ENCODE peak calls at places on chromosomes 16 and 17, in four cellular contexts. One of them, this sample, is unnamed.

GRCh38 chr16:79612207-79612606 is 11.7 kb upstream of the MAF start:
- DNase-seq in body of pancreas: no peak
- DNase-seq in tibial artery: no peak
- DNase-seq in heart right ventricle: no peak
- DNase-seq in this sample: peak; percentile 41

GRCh38 chr17:81254955-81255717 is 16.0 kb downstream of the NDUFAF8 start:
- DNase-seq in body of pancreas: peak; percentile 92
- DNase-seq in tibial artery: peak; percentile 89
- DNase-seq in heart right ventricle: peak; percentile 84
- DNase-seq in this sample: peak; percentile 77

GRCh38 chr16:86391486-86391885 is 118.8 kb upstream of the FOXF1 start:
- DNase-seq in body of pancreas: no peak
- DNase-seq in tibial artery: no peak
- DNase-seq in heart right ventricle: no peak
- DNase-seq in this sample: peak; percentile 53

GRCh38 chr17:6303664-6304063 is 131.3 kb downstream of the AIPL1 start:
- DNase-seq in body of pancreas: no peak
- DNase-seq in tibial artery: no peak
- DNase-seq in heart right ventricle: peak; percentile 25
- DNase-seq in this sample: peak; percentile 1

GRCh38 chr17:17075037-17075755 is 32.9 kb downstream of the MPRIP start:
- DNase-seq in body of pancreas: peak; percentile 42
- DNase-seq in tibial artery: peak; percentile 70
- DNase-seq in heart right ventricle: peak; percentile 72
- DNase-seq in this sample: peak; percentile 63

GRCh38 chr17:78383725-78384471 is 5.4 kb downstream of the PGS1 start:
- DNase-seq in body of pancreas: peak; percentile 60
- DNase-seq in tibial artery: peak; percentile 90
- DNase-seq in heart right ventricle: peak; percentile 75
- DNase-seq in this sample: peak; percentile 100

GRCh38 chr17:43449470-43450202 is 34.1 kb upstream of the DHX8 start:
- DNase-seq in body of pancreas: peak; percentile 60
- DNase-seq in tibial artery: no peak
- DNase-seq in heart right ventricle: no peak
- DNase-seq in this sample: no peak

GRCh38 chr16:63787014-63787413 is 1334.8 kb downstream of the CDH11 start:
- DNase-seq in body of pancreas: no peak
- DNase-seq in tibial artery: no peak
- DNase-seq in heart right ventricle: no peak
- DNase-seq in this sample: peak; percentile 1

GRCh38 chr17:58531661-58532554 is 17.5 kb upstream of the MTMR4 start:
- DNase-seq in body of pancreas: peak; percentile 61
- DNase-seq in tibial artery: peak; percentile 80
- DNase-seq in heart right ventricle: peak; percentile 53
- DNase-seq in this sample: peak; percentile 48

GRCh38 chr16:67146523-67147357 is 4.1 kb downstream of the B3GNT9 start:
- DNase-seq in body of pancreas: no peak
- DNase-seq in tibial artery: no peak
- DNase-seq in heart right ventricle: no peak
- DNase-seq in this sample: no peak

GRCh38 chr17:79444226-79444625 is 166.6 kb downstream of the RBFOX3 start:
- DNase-seq in body of pancreas: no peak
- DNase-seq in tibial artery: no peak
- DNase-seq in heart right ventricle: no peak
- DNase-seq in this sample: no peak

GRCh38 chr16:21104124-21104860 is 46.4 kb downstream of the DNAH3 start:
- DNase-seq in body of pancreas: no peak
- DNase-seq in tibial artery: no peak
- DNase-seq in heart right ventricle: peak; percentile 13
- DNase-seq in this sample: no peak

GRCh38 chr17:68753985-68754769 is 153.0 kb upstream of the FAM20A start:
- DNase-seq in body of pancreas: no peak
- DNase-seq in tibial artery: no peak
- DNase-seq in heart right ventricle: no peak
- DNase-seq in this sample: no peak

GRCh38 chr16:3013998-3014690 is 1.4 kb downstream of the CLDN9 start:
- DNase-seq in body of pancreas: no peak
- DNase-seq in tibial artery: no peak
- DNase-seq in heart right ventricle: no peak
- DNase-seq in this sample: no peak

GRCh38 chr17:13204607-13205237 is 186.9 kb upstream of the ELAC2 start:
- DNase-seq in body of pancreas: no peak
- DNase-seq in tibial artery: no peak
- DNase-seq in heart right ventricle: no peak
- DNase-seq in this sample: no peak

GRCh38 chr16:59601452-59601851 is 867.3 kb upstream of the GOT2 start:
- DNase-seq in body of pancreas: no peak
- DNase-seq in tibial artery: no peak
- DNase-seq in heart right ventricle: no peak
- DNase-seq in this sample: no peak

GRCh38 chr17:45782889-45783592 is 1.1 kb upstream of the CRHR1 start:
- DNase-seq in body of pancreas: no peak
- DNase-seq in tibial artery: no peak
- DNase-seq in heart right ventricle: no peak
- DNase-seq in this sample: no peak
- H3K4me3 ChIP-seq in body of pancreas: no peak overlapping the region
- H3K4me3 ChIP-seq in tibial artery: no peak overlapping the region
- H3K4me3 ChIP-seq in heart right ventricle: peak overlapping the region; percentile 53
- H3K4me3 ChIP-seq in this sample: no peak overlapping the region

DNA sequence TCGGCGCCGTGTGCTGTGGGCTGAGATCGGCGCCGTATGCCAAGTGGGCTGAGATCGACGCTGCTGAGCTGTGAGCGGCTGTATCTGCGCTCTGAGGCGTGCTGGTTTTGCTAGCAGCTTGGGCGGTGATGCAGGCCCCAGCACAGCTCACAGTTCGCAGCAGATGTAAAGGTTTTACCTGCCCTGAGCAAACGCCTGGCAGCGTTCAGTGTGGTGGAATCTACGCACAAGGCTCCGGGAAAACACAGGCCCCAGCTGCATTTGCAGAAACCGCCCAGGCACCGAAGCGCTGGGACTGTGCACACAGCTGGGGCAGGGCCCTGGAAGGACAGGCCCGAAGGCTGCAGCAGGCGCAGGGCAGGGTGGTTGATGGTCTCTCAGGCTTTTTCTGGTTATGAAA is 8.0 kb upstream of the ZNF469 start:
- DNase-seq in body of pancreas: no peak
- DNase-seq in tibial artery: peak; percentile 41
- DNase-seq in heart right ventricle: no peak
- DNase-seq in this sample: no peak
- TF ChIP-seq CTCF in body of pancreas: no peak
- TF ChIP-seq CTCF in tibial artery: no peak
- TF ChIP-seq CTCF in heart right ventricle: no peak
- TF ChIP-seq CTCF in this sample: no peak

GRCh38 chr16:70160388-70160787 is 13.2 kb upstream of the CLEC18C start:
- DNase-seq in body of pancreas: no peak
- DNase-seq in tibial artery: no peak
- DNase-seq in heart right ventricle: peak; percentile 2
- DNase-seq in this sample: no peak
- H3K4me3 ChIP-seq in body of pancreas: no peak overlapping the region
- H3K4me3 ChIP-seq in tibial artery: no peak overlapping the region
- H3K4me3 ChIP-seq in heart right ventricle: no peak overlapping the region
- H3K4me3 ChIP-seq in this sample: no peak overlapping the region

DNA sequence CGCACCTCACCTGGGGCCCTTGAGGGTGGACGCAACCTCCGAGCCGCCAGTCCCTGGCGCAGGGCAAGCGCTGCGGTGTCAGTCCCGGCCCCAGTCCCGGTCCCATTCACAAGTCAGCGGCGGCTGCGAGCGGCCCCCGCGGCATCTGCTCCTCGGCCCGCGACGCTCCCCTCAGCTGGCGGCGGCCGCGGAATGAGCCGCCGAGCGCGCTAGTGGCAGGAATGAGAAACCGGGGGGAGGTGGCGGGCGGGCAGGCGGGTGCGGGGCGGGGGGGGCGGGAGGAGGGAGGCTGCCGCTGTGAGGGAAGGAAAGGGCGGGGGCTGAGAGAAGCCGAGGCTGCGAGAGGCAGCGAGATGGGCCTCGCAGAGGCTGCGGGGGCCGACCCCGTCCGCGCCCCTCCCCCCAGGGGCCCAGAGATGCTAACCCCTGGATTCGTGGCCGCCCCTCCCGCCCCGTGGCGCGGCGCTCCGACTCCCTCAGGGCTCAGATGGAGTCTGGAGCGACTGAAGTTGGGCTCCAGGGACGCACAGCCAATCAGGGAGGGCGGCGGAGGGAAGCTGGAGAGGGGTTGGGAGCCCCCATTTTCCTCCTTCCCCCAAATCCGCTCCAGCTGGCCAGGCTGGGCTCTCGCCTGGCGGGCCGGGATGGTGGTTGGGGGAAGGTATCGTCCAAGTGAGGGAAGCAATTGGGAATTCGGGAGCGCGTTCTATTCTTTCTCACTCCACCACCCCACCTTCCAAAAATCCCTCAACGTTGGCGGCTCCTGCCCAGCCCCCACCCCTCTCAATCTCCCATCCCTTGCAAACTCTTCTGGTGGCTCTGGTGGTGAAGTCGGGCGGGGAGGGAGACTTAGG is at the start of gene CDH11:
- DNase-seq in body of pancreas: peak; percentile 16
- DNase-seq in tibial artery: peak; percentile 83
- DNase-seq in heart right ventricle: peak; percentile 53
- DNase-seq in this sample: peak; percentile 86
- TF ChIP-seq CTCF in body of pancreas: no peak
- TF ChIP-seq CTCF in tibial artery: peak; percentile 47
- TF ChIP-seq CTCF in heart right ventricle: peak; percentile 20
- TF ChIP-seq CTCF in this sample: no peak

GRCh38 chr17:64779344-64780095 is 117.4 kb upstream of the SMURF2 start:
- DNase-seq in body of pancreas: peak; percentile 25
- DNase-seq in tibial artery: peak; percentile 68
- DNase-seq in heart right ventricle: no peak
- DNase-seq in this sample: no peak

GRCh38 chr17:64778102-64778366 is 115.9 kb upstream of the SMURF2 start:
- DNase-seq in body of pancreas: no peak
- DNase-seq in tibial artery: no peak
- DNase-seq in heart right ventricle: no peak
- DNase-seq in this sample: no peak

GRCh38 chr17:64778367-64779290 is 116.5 kb upstream of the SMURF2 start:
- DNase-seq in body of pancreas: peak; percentile 46
- DNase-seq in tibial artery: peak; percentile 67
- DNase-seq in heart right ventricle: no peak
- DNase-seq in this sample: peak; percentile 13

GRCh38 chr17:64775701-64776570 is 113.8 kb upstream of the SMURF2 start:
- DNase-seq in body of pancreas: no peak
- DNase-seq in tibial artery: peak; percentile 59
- DNase-seq in heart right ventricle: no peak
- DNase-seq in this sample: no peak

GRCh38 chr17:64777413-64778101 is 115.5 kb upstream of the SMURF2 start:
- DNase-seq in body of pancreas: peak; percentile 52
- DNase-seq in tibial artery: peak; percentile 69
- DNase-seq in heart right ventricle: no peak
- DNase-seq in this sample: no peak
- H3K4me3 ChIP-seq in body of pancreas: no peak overlapping the region
- H3K4me3 ChIP-seq in tibial artery: peak overlapping the region; percentile 41
- H3K4me3 ChIP-seq in heart right ventricle: peak overlapping the region; percentile 47
- H3K4me3 ChIP-seq in this sample: peak overlapping the region; percentile 37

GRCh38 chr16:72939247-72939646 is 108.7 kb downstream of the ZFHX3 start:
- DNase-seq in body of pancreas: no peak
- DNase-seq in tibial artery: peak; percentile 86
- DNase-seq in heart right ventricle: peak; percentile 55
- DNase-seq in this sample: peak; percentile 42
- TF ChIP-seq CTCF in body of pancreas: no peak
- TF ChIP-seq CTCF in tibial artery: no peak
- TF ChIP-seq CTCF in heart right ventricle: peak; percentile 22
- TF ChIP-seq CTCF in this sample: peak; percentile 41

This sample was measured in fibroblast of lung.